ENCODE peak calls at places on chromosomes 6 and 20, in six cellular contexts. D is HepG2, Y is NT2/D1, P is H1, O is K562, V is GM12878. A is an unnamed sample.
A peak's percentile ranks its signal among the peaks of the same experiment; 100 is the strongest.

GRCh38 chr6:12545837-12546658 is 170.5 kb upstream of the PHACTR1 start:
- DNase-seq in O (no peak), P (no peak), D (no peak), V (no peak), Y (no peak), A (peak; percentile 6)

GRCh38 chr20:48823960-48824497 is 3.8 kb downstream of the PREX1 start:
- DNase-seq in Y (no peak), O (no peak), P (no peak), D (no peak), V (peak; percentile 76), A (no peak)

GRCh38 chr6:156687875-156688549 is 89.2 kb upstream of the ARID1B start:
- DNase-seq in P (peak; percentile 61), V (no peak), Y (peak; percentile 1), D (no peak), O (peak; percentile 74), A (peak; percentile 10)

GRCh38 chr6:80165143-80165542 is 58.7 kb downstream of the BCKDHB start:
- DNase-seq in Y (no peak), P (no peak), D (no peak), O (no peak), V (peak; percentile 56), A (no peak)

GRCh38 chr6:129875610-129876515 is 14.7 kb upstream of the TMEM244 start:
- DNase-seq in V (peak; percentile 40), P (no peak), D (no peak), Y (no peak), O (no peak), A (no peak)

GRCh38 chr6:8274240-8274639 is 161.1 kb downstream of the SLC35B3 start:
- DNase-seq in P (no peak), V (no peak), D (no peak), O (no peak), Y (no peak), A (no peak)

GRCh38 chr6:153790048-153790447 is 249.0 kb upstream of the OPRM1 start:
- DNase-seq in D (peak; percentile 49), V (no peak), Y (peak; percentile 8), P (no peak), O (no peak), A (peak; percentile 19)

GRCh38 chr6:41728954-41729353 is 6.5 kb downstream of the TFEB start:
- DNase-seq in O (no peak), P (no peak), Y (no peak), V (no peak), D (no peak), A (no peak)

GRCh38 chr6:130426078-130426726 is 60.4 kb downstream of the TMEM200A start:
- DNase-seq in O (no peak), V (no peak), Y (no peak), D (no peak), P (no peak), A (peak; percentile 10)

GRCh38 chr20:44151621-44152416 is 35.2 kb downstream of the JPH2 start:
- DNase-seq in D (no peak), P (no peak), O (no peak), Y (no peak), V (no peak), A (peak; percentile 51)

GRCh38 chr6:155495011-155495768 is 39.6 kb upstream of the NOX3 start:
- DNase-seq in D (peak; percentile 86), O (no peak), Y (no peak), P (peak; percentile 59), V (no peak), A (no peak)

GRCh38 chr6:137489410-137490371 is 4.5 kb downstream of the OLIG3 start:
- DNase-seq in V (no peak), Y (no peak), O (no peak), D (no peak), P (peak; percentile 71), A (no peak)

GRCh38 chr20:59078231-59078630 is 35.6 kb upstream of the PRELID3B start:
- DNase-seq in Y (no peak), O (no peak), P (no peak), D (no peak), V (no peak), A (no peak)

GRCh38 chr20:2451939-2452732 is 18.5 kb downstream of the SNRPB start:
- DNase-seq in Y (peak; percentile 72), O (peak; percentile 59), P (peak; percentile 94), D (peak; percentile 78), V (no peak), A (peak; percentile 48)

GRCh38 chr20:49562341-49563014 is 5.5 kb downstream of the PTGIS start:
- DNase-seq in O (peak; percentile 46), D (no peak), V (no peak), P (peak; percentile 65), Y (peak; percentile 40), A (peak; percentile 23)

GRCh38 chr6:118537579-118537978 is 10.5 kb upstream of the PLN start:
- DNase-seq in Y (no peak), V (no peak), D (no peak), O (no peak), P (no peak), A (no peak)

GRCh38 chr20:20611165-20611564 is 101.3 kb downstream of the RALGAPA2 start:
- DNase-seq in P (no peak), Y (no peak), V (no peak), D (peak; percentile 20), O (no peak), A (no peak)

GRCh38 chr6:95133578-95133977 is 443.8 kb upstream of the MANEA start:
- DNase-seq in P (no peak), V (no peak), D (no peak), Y (no peak), O (no peak), A (peak; percentile 16)

GRCh38 chr6:52227495-52227894 is 16.8 kb downstream of the IL17F start:
- DNase-seq in P (no peak), V (peak; percentile 94), D (no peak), Y (no peak), O (no peak), A (no peak)

GRCh38 chr6:11298651-11299420 is 66.4 kb upstream of the NEDD9 start:
- DNase-seq in P (peak; percentile 50), D (peak; percentile 98), O (no peak), Y (peak; percentile 27), V (no peak), A (no peak)

GRCh38 chr20:63212393-63212730 is 3.6 kb downstream of the YTHDF1 start:
- DNase-seq in Y (no peak), O (no peak), P (no peak), V (no peak), D (no peak), A (no peak)

GRCh38 chr6:75852721-75853120 is 103.7 kb downstream of the MYO6 start:
- DNase-seq in P (no peak), Y (no peak), V (no peak), D (no peak), O (no peak), A (no peak)

GRCh38 chr6:53340536-53340935 is 8.2 kb downstream of the ELOVL5 start:
- DNase-seq in O (no peak), P (no peak), Y (no peak), D (no peak), V (no peak), A (no peak)

GRCh38 chr6:52929321-52930164 is 20.0 kb upstream of the GSTA3 start:
- DNase-seq in Y (no peak), D (peak; percentile 43), O (no peak), V (no peak), P (no peak), A (peak; percentile 22)

GRCh38 chr6:106710580-106710979 is 81.2 kb downstream of the QRSL1 start:
- DNase-seq in Y (no peak), V (no peak), O (no peak), D (no peak), P (no peak), A (no peak)

GRCh38 chr6:45488884-45489283 is 111.2 kb upstream of the SUPT3H start:
- DNase-seq in Y (no peak), D (no peak), P (no peak), O (no peak), V (no peak), A (no peak)
- TF ChIP-seq ZNF274 in Y (no peak), D (no peak), P (no peak), O (no peak), V (no peak), A (no peak)

DNA sequence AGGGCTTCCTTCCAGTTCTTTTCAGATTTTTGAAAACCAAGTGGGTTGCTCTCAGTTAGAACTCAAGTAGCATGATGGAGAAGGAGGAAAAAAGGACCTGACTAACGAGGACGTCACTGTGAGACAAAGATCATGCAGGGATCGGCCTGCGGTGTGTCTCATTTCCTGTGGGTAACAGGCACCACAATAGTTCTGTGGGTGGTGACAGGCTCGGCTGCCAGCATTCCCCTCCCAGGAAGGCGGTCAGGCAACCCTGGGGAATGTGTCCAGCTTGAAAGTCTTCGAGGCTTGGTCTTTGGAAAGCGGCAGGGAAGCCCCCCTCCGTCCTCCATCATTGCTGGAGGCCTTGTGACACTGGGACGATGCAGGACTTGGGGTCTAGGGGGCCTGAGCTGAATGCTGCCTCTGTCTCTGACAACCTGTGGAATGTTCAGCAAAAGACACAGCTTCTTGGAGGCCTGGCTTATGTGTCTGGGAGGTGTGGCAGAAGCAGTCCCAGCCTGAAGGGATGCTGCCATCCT is 121.0 kb downstream of the BCAS1 start:
- DNase-seq in Y (no peak), O (no peak), P (peak; percentile 43), D (no peak), V (no peak), A (no peak)
- TF ChIP-seq ZNF274 in Y (no peak), O (no peak), P (no peak), D (no peak), V (no peak), A (no peak)

GRCh38 chr6:3484946-3485345 is 28.1 kb upstream of the SLC22A23 start:
- DNase-seq in V (no peak), D (no peak), P (no peak), Y (no peak), O (no peak), A (no peak)

GRCh38 chr6:3494391-3495100 is 37.7 kb upstream of the SLC22A23 start:
- DNase-seq in O (no peak), Y (no peak), P (no peak), D (no peak), V (no peak), A (no peak)

GRCh38 chr6:3490622-3490980 is 33.8 kb upstream of the SLC22A23 start:
- DNase-seq in O (no peak), Y (no peak), V (no peak), D (no peak), P (no peak), A (no peak)

GRCh38 chr6:3489032-3489757 is 32.3 kb upstream of the SLC22A23 start:
- DNase-seq in O (no peak), D (no peak), P (no peak), V (no peak), Y (peak; percentile 84), A (no peak)

DNA sequence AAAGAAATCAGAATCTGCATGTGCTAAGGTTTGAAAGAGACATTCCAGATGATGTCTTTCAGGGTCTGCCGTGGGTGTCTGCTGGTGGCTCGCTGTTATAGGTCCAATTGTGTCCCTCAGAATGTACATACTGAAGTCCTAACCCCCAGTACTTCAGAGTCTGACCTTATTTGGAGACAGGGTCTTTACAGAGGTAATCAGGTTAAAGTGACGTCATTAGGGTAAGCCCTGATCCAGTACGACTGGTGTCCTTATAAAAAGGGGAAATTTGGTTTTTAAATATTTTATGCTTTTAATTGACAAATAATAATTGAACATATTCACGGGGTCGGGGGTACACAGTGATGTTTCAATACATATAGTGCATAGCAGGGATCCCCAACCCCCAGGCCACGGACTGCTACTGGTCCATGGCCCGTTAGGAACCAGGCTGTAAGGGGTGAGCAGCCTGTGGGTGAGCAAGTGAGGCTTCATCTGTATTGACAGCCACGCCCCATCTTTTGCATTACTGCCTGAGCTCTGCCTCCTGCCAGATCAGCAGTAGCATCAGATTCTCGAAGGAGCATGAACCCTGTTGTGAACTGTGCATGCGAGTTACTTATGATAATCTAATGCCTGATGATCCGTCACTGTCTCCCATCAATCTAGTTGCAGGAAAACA is 33.2 kb upstream of the SLC22A23 start:
- DNase-seq in O (no peak), V (no peak), P (no peak), D (no peak), Y (no peak), A (no peak)
- TF ChIP-seq ZNF274 in O (no peak), V (no peak), P (no peak), D (no peak), Y (no peak), A (no peak)

GRCh38 chr20:31691646-31692275 is 30.9 kb downstream of the BCL2L1 start:
- DNase-seq in P (no peak), D (no peak), O (no peak), Y (no peak), V (no peak), A (no peak)
- TF ChIP-seq ZNF274 in P (no peak), D (no peak), O (no peak), Y (no peak), V (no peak), A (no peak)